ENCODE peak calls at places on chromosomes 13 and 19, in five cellular contexts. Q is SK-N-SH, N is GM12878, Y is K562, G is HepG2. R is an unnamed sample.

GRCh38 chr19:11964858-11965645 is at the start of gene ZNF763:
- DNase-seq in Y (peak), N (peak), G (peak), Q (peak), R (no peak)

GRCh38 chr13:112881656-112882554 is 87.1 kb upstream of the MCF2L start:
- DNase-seq in N (no peak), Q (no peak), G (no peak), Y (no peak), R (no peak)

GRCh38 chr19:1944088-1944915 is 3.3 kb downstream of the CSNK1G2 start:
- DNase-seq in Y (no peak), G (no peak), Q (no peak), N (no peak), R (no peak)

GRCh38 chr13:23350009-23350408 is 83.5 kb downstream of the SACS start:
- DNase-seq in Y (no peak), Q (no peak), G (no peak), N (no peak), R (no peak)

GRCh38 chr13:109779876-109780516 is 6.4 kb downstream of the IRS2 start:
- DNase-seq in G (no peak), Y (no peak), Q (peak), N (no peak), R (no peak)

GRCh38 chr19:6476155-6476895 is 5.3 kb downstream of the DENND1C start:
- DNase-seq in N (no peak), G (peak), Q (peak), Y (peak), R (peak)

GRCh38 chr13:46860734-46861133 is 36.1 kb downstream of the HTR2A start:
- DNase-seq in G (no peak), Q (peak), N (no peak), Y (no peak), R (no peak)

GRCh38 chr13:30681489-30682242 is 53.7 kb upstream of the ALOX5AP start:
- DNase-seq in G (no peak), N (no peak), Q (peak), Y (no peak), R (no peak)

GRCh38 chr13:44040070-44040753 is 160.5 kb downstream of the LACC1 start:
- DNase-seq in G (no peak), N (no peak), Y (no peak), Q (no peak), R (no peak)

GRCh38 chr19:33493401-33494275 is 28.0 kb downstream of the PEPD start:
- DNase-seq in N (no peak), Y (no peak), Q (peak), G (no peak), R (no peak)

GRCh38 chr13:105961438-105961837 is 574.0 kb downstream of the EFNB2 start:
- DNase-seq in Y (no peak), G (no peak), Q (no peak), N (no peak), R (no peak)

GRCh38 chr19:41373993-41374392 is 2.3 kb upstream of the TMEM91 start:
- DNase-seq in Q (peak), G (no peak), Y (no peak), N (no peak), R (no peak)

GRCh38 chr19:43594710-43595604 is 977 bp downstream of the IRGQ start:
- DNase-seq in Y (peak), N (no peak), Q (peak), G (peak), R (peak)

GRCh38 chr13:33137726-33138125 is 121.5 kb downstream of the KL start:
- DNase-seq in G (no peak), Y (no peak), N (no peak), Q (no peak), R (no peak)

GRCh38 chr13:83992566-83993358 is 110.5 kb upstream of the SLITRK1 start:
- DNase-seq in Y (no peak), N (peak), Q (no peak), G (no peak), R (no peak)

GRCh38 chr13:99909836-99910619 is 61.5 kb downstream of the ZIC5 start:
- DNase-seq in N (no peak), G (no peak), Y (no peak), Q (no peak), R (no peak)

GRCh38 chr19:3034845-3035541 is 5.9 kb upstream of the TLE2 start:
- DNase-seq in G (no peak), Q (no peak), Y (no peak), N (peak), R (no peak)

GRCh38 chr19:18470153-18470552 is 32.2 kb upstream of the ISYNA1 start:
- DNase-seq in N (no peak), Y (peak), Q (peak), G (peak), R (peak)

GRCh38 chr19:48874309-48875135 is 2.3 kb downstream of the PPP1R15A start:
- DNase-seq in Y (peak), G (no peak), N (no peak), Q (no peak), R (no peak)

GRCh38 chr19:48355555-48355954 is 8.2 kb downstream of the TMEM143 start:
- DNase-seq in Q (no peak), Y (no peak), N (no peak), G (no peak), R (no peak)

GRCh38 chr13:86838411-86839120 is 832.6 kb upstream of the SLITRK5 start:
- DNase-seq in N (no peak), Y (no peak), Q (no peak), G (no peak), R (no peak)

GRCh38 chr13:64782459-64782858 is 2447.7 kb downstream of the PCDH9 start:
- DNase-seq in Y (no peak), G (no peak), Q (no peak), N (no peak), R (no peak)

GRCh38 chr19:34276614-34277013 is 22.3 kb downstream of the GARRE1 start:
- DNase-seq in Q (no peak), Y (no peak), G (no peak), N (no peak), R (no peak)

GRCh38 chr19:56916528-56916927 is 76.0 kb upstream of the PEG3 start:
- DNase-seq in G (no peak), N (no peak), Q (no peak), Y (no peak), R (no peak)

DNA sequence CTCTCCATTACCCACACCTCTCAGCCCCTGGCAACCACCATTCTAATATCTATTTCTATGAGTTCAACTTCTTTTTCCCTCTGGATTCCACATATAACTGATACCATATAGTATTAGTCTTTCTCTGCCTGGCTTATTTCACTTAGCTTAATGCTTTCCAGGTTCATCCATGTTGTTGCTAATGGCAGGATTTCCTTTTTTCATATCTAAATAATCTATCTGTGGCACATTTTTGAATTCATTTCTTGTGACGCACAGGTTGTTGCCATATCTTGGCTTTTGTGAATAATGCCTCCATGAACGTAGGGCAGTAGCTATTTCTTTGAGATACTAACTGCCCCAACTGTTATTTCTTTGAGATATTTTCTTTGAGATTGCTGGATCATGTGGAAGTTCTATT is 235.6 kb downstream of the SPRY2 start:
- DNase-seq in Q (no peak), G (no peak), Y (no peak), N (no peak), R (no peak)
- TF ChIP-seq FOXM1 in Q (no peak), G (no peak), Y (no peak), N (no peak), R (no peak)

GRCh38 chr19:38786572-38787265 is 2.3 kb upstream of the LGALS7B start:
- DNase-seq in Y (no peak), G (no peak), N (no peak), Q (no peak), R (no peak)
- TF ChIP-seq FOXM1 in Y (no peak), G (no peak), N (no peak), Q (no peak), R (no peak)

DNA sequence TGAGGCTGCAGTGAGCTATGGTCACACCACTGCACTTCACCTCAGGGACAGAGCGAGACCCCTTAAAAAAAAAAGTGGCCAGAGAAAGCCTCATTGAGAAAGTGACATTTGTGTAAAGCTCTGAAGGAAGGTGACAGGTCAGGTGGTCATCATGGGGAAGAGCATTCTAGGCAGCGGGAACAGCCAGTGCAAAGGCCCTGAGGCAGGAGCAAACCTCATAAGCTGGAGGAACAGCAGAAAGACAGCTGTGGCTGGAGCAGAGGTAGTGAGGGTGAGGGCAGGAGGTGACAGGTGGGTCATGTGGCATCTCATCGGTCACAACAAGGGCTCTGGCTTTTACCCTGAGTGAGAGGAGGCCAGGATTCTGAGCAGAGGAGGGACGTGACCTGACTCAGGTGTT is 64.4 kb downstream of the RYR1 start:
- DNase-seq in Q (no peak), N (no peak), Y (no peak), G (no peak), R (no peak)
- TF ChIP-seq FOXM1 in Q (no peak), N (no peak), Y (no peak), G (no peak), R (no peak)

GRCh38 chr13:72062566-72062965 is 195.6 kb upstream of the DACH1 start:
- DNase-seq in N (no peak), Q (no peak), G (no peak), Y (no peak), R (no peak)
- TF ChIP-seq FOXM1 in N (no peak), Q (no peak), G (no peak), Y (no peak), R (no peak)

DNA sequence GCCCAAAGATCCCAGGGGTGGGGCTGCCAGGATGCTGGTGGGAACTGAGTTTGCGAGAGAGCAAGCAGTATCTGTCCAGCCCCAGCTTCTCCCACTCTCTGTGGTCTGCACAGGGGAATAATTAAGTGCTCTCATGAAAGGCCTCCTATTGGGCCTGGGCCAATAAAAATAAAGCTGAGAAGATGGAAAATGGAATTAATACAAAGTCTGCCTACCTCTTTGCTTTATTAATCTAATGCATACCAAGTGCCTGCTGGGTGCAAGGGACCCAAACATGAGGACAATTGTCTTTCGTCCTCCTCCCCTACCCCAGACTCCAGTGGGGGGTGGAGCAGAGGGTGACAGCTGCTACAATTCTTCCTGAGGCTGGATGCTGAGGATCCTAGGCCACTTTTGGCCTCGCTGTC is 5.4 kb downstream of the DDX39A start:
- DNase-seq in Y (no peak), G (no peak), N (no peak), Q (peak), R (no peak)
- TF ChIP-seq FOXM1 in Y (no peak), G (no peak), N (no peak), Q (no peak), R (no peak)

GRCh38 chr19:13347351-13347750 is 158.9 kb downstream of the CACNA1A start:
- DNase-seq in Q (no peak), Y (no peak), N (no peak), G (no peak), R (no peak)

GRCh38 chr19:13355356-13355755 is 150.9 kb downstream of the CACNA1A start:
- DNase-seq in Y (no peak), N (no peak), Q (no peak), G (no peak), R (no peak)

GRCh38 chr19:13350761-13351160 is 155.5 kb downstream of the CACNA1A start:
- DNase-seq in N (no peak), Q (no peak), G (no peak), Y (no peak), R (no peak)

GRCh38 chr19:13353625-13354024 is 152.7 kb downstream of the CACNA1A start:
- DNase-seq in G (no peak), Q (no peak), N (no peak), Y (no peak), R (no peak)

GRCh38 chr19:13350072-13350471 is 156.2 kb downstream of the CACNA1A start:
- DNase-seq in N (no peak), Q (no peak), Y (no peak), G (no peak), R (no peak)
- TF ChIP-seq FOXM1 in N (no peak), Q (no peak), Y (no peak), G (no peak), R (no peak)

GRCh38 chr13:41660426-41660825 is 203.1 kb downstream of the RGCC start:
- DNase-seq in N (no peak), Y (no peak), Q (no peak), G (no peak), R (no peak)
- TF ChIP-seq FOXM1 in N (no peak), Y (no peak), Q (no peak), G (no peak), R (no peak)

DNA sequence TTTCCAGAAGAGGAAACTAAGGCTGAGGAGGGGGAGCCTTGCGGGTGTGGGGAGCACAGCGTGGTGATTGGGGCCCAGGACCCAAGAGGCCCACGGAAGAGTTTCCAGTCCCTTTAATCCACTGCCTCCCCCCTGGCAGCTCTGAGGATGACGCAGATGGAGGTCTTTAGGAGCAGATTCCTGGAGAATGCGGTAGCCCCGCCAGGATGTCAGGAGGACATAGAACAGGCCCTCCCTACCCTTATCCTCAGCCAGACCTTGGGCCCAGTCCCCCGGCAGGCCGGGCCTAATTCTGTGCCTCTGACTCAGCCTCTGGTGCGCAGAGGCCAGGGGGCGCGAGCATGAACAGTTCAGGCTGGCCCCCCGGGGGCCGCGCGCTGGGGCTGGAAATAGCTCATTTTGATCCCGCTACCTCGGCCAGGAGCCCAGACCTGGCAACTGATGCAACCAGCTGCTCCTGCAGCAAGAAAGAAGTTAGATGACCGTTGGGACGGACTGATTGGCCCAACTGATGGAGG is 461 bp upstream of the HSPB6 start:
- DNase-seq in N (no peak), Y (peak), Q (peak), G (peak), R (peak)
- TF ChIP-seq FOXM1 in N (no peak), Y (no peak), Q (no peak), G (no peak), R (no peak)

R was measured in HEK293T.